ENCODE peak calls at places on chromosomes 1 and 21, in seven cellular contexts. C is amniotic stem cell; J is HCT116; G is activated CD4-positive, alpha-beta T cell treated with anti-CD3 and anti-CD28 coated beads, Interleukin-2, amount 10 ng/mL, durations not matched to agents 24 days and 14 days; Q is ovary; Z is HS-5; W is naive thymus-derived CD8-positive, alpha-beta T cell. L is an unnamed sample.

GRCh38 chr1:160993544-160993943 is 27.4 kb downstream of the F11R start:
- DNase-seq in Q (no peak), G (no peak), J (no peak), W (no peak), Z (peak), C (peak), L (no peak)

GRCh38 chr21:36735201-36735515 is 36.2 kb downstream of the SIM2 start:
- DNase-seq in C (no peak), J (no peak), W (no peak), Z (no peak), G (no peak), Q (no peak), L (no peak)

GRCh38 chr1:162728597-162728996 is 61.9 kb upstream of the HSD17B7 start:
- DNase-seq in J (no peak), G (no peak), W (no peak), Z (no peak), Q (no peak), C (no peak), L (no peak)

GRCh38 chr21:22791376-22791775 is 1793.2 kb downstream of the NCAM2 start:
- DNase-seq in Q (no peak), J (no peak), C (no peak), G (no peak), W (no peak), Z (no peak), L (no peak)

GRCh38 chr1:232142403-232143314 is 487.3 kb downstream of the SIPA1L2 start:
- DNase-seq in C (peak), Q (no peak), Z (peak), G (no peak), W (no peak), J (no peak), L (peak)

GRCh38 chr1:202158810-202159533 is 1.4 kb downstream of the PTPN7 start:
- DNase-seq in W (no peak), C (no peak), G (peak), Q (peak), Z (no peak), J (no peak), L (no peak)

GRCh38 chr1:210049616-210050015 is 111.6 kb downstream of the SYT14 start:
- DNase-seq in J (no peak), Z (no peak), W (no peak), C (no peak), G (no peak), Q (no peak), L (no peak)

GRCh38 chr1:193335797-193336428 is 149.5 kb upstream of the B3GALT2 start:
- DNase-seq in G (no peak), C (peak), J (no peak), Q (no peak), W (no peak), Z (no peak), L (no peak)

GRCh38 chr21:14361958-14362357 is 21.0 kb downstream of the HSPA13 start:
- DNase-seq in J (no peak), Q (no peak), C (no peak), W (no peak), Z (no peak), G (no peak), L (no peak)

GRCh38 chr1:81119319-81119718 is 681.4 kb upstream of the ADGRL2 start:
- DNase-seq in C (no peak), Z (no peak), Q (no peak), J (no peak), W (no peak), G (no peak), L (peak)

GRCh38 chr21:40049959-40050290 is 182.7 kb downstream of the PCP4 start:
- DNase-seq in Q (no peak), W (no peak), G (no peak), J (no peak), Z (no peak), C (no peak), L (no peak)

GRCh38 chr1:103937763-103938357 is 188.2 kb downstream of the AMY1C start:
- DNase-seq in C (no peak), G (no peak), W (no peak), J (no peak), Q (no peak), Z (no peak), L (no peak)

GRCh38 chr1:159653201-159653600 is 61.2 kb downstream of the CRP start:
- DNase-seq in Z (peak), J (no peak), G (no peak), Q (no peak), W (no peak), C (peak), L (no peak)

GRCh38 chr1:225533238-225533637 is 105.4 kb upstream of the LBR start:
- DNase-seq in Q (no peak), C (no peak), J (no peak), W (no peak), G (no peak), Z (no peak), L (no peak)

GRCh38 chr1:181101581-181102226 is 13.2 kb downstream of the IER5 start:
- DNase-seq in Z (no peak), G (peak), W (no peak), J (no peak), C (no peak), Q (no peak), L (no peak)

GRCh38 chr1:73862343-73862742 is 335.6 kb downstream of the LRRIQ3 start:
- DNase-seq in G (no peak), C (no peak), Q (no peak), Z (no peak), J (no peak), W (no peak), L (no peak)

GRCh38 chr1:61301824-61302652 is 219.7 kb downstream of the NFIA start:
- DNase-seq in J (no peak), Z (no peak), W (no peak), Q (no peak), C (peak), G (peak), L (no peak)

GRCh38 chr1:178057131-178057765 is 36.7 kb upstream of the RASAL2 start:
- DNase-seq in W (no peak), Q (no peak), G (no peak), Z (no peak), J (no peak), C (no peak), L (no peak)

GRCh38 chr1:10980094-10980577 is 32.3 kb upstream of the TARDBP start:
- DNase-seq in Z (no peak), G (no peak), J (no peak), W (no peak), C (peak), Q (peak), L (no peak)

GRCh38 chr21:16072692-16073091 is 342.9 kb downstream of the USP25 start:
- DNase-seq in J (no peak), W (no peak), Q (no peak), G (no peak), C (no peak), Z (peak), L (no peak)

GRCh38 chr1:219352961-219353651 is 179.4 kb downstream of the LYPLAL1 start:
- DNase-seq in G (no peak), Z (no peak), W (no peak), C (no peak), J (no peak), Q (no peak), L (no peak)